ENCODE peak calls at places on chromosomes 11 and 22, in six cellular contexts. One of them, this sample, is unnamed.

GRCh38 chr11:43282607-43283440 is 29.0 kb upstream of the API5 start:
- DNase-seq in T-helper 2 cell: no peak
- DNase-seq in fibroblast of mammary gland: peak; percentile 33
- DNase-seq in Kasumi-1: peak; percentile 55
- DNase-seq in HCT116: peak; percentile 22
- DNase-seq in GM06990: peak; percentile 6
- DNase-seq in this sample: no peak

GRCh38 chr11:39458481-39458880 is 2001.0 kb downstream of the LRRC4C start:
- DNase-seq in T-helper 2 cell: no peak
- DNase-seq in fibroblast of mammary gland: no peak
- DNase-seq in Kasumi-1: no peak
- DNase-seq in HCT116: no peak
- DNase-seq in GM06990: no peak
- DNase-seq in this sample: no peak

GRCh38 chr11:118078972-118079411 is 2.1 kb downstream of the TMPRSS4 start:
- DNase-seq in T-helper 2 cell: no peak
- DNase-seq in fibroblast of mammary gland: no peak
- DNase-seq in Kasumi-1: no peak
- DNase-seq in HCT116: no peak
- DNase-seq in GM06990: no peak
- DNase-seq in this sample: no peak

GRCh38 chr11:109306322-109306721 is 115.7 kb upstream of the C11orf87 start:
- DNase-seq in T-helper 2 cell: no peak
- DNase-seq in fibroblast of mammary gland: peak; percentile 7
- DNase-seq in Kasumi-1: no peak
- DNase-seq in HCT116: no peak
- DNase-seq in GM06990: no peak
- DNase-seq in this sample: peak; percentile 75

GRCh38 chr22:49328076-49328475 is 499.6 kb downstream of the BRD1 start:
- DNase-seq in T-helper 2 cell: no peak
- DNase-seq in fibroblast of mammary gland: no peak
- DNase-seq in Kasumi-1: no peak
- DNase-seq in HCT116: no peak
- DNase-seq in GM06990: no peak
- DNase-seq in this sample: no peak

GRCh38 chr11:120674537-120674936 is 163.0 kb downstream of the GRIK4 start:
- DNase-seq in T-helper 2 cell: no peak
- DNase-seq in fibroblast of mammary gland: no peak
- DNase-seq in Kasumi-1: no peak
- DNase-seq in HCT116: no peak
- DNase-seq in GM06990: no peak
- DNase-seq in this sample: peak; percentile 75

GRCh38 chr11:107757661-107758060 is 45.8 kb upstream of the SLN start:
- DNase-seq in T-helper 2 cell: no peak
- DNase-seq in fibroblast of mammary gland: no peak
- DNase-seq in Kasumi-1: peak; percentile 12
- DNase-seq in HCT116: no peak
- DNase-seq in GM06990: no peak
- DNase-seq in this sample: no peak

GRCh38 chr11:42054351-42054750 is 594.9 kb upstream of the LRRC4C start:
- DNase-seq in T-helper 2 cell: no peak
- DNase-seq in fibroblast of mammary gland: peak; percentile 23
- DNase-seq in Kasumi-1: no peak
- DNase-seq in HCT116: no peak
- DNase-seq in GM06990: no peak
- DNase-seq in this sample: peak; percentile 37

GRCh38 chr11:123510579-123510905 is 80.5 kb downstream of the GRAMD1B start:
- DNase-seq in T-helper 2 cell: no peak
- DNase-seq in fibroblast of mammary gland: no peak
- DNase-seq in Kasumi-1: no peak
- DNase-seq in HCT116: no peak
- DNase-seq in GM06990: no peak
- DNase-seq in this sample: no peak

GRCh38 chr11:9973921-9974320 is 310.0 kb downstream of the SWAP70 start:
- DNase-seq in T-helper 2 cell: no peak
- DNase-seq in fibroblast of mammary gland: no peak
- DNase-seq in Kasumi-1: no peak
- DNase-seq in HCT116: no peak
- DNase-seq in GM06990: no peak
- DNase-seq in this sample: no peak

GRCh38 chr11:72471005-72471898 is 36.9 kb upstream of the CLPB start:
- DNase-seq in T-helper 2 cell: no peak
- DNase-seq in fibroblast of mammary gland: peak; percentile 68
- DNase-seq in Kasumi-1: peak; percentile 88
- DNase-seq in HCT116: peak; percentile 61
- DNase-seq in GM06990: peak; percentile 13
- DNase-seq in this sample: peak; percentile 33

GRCh38 chr11:65016705-65017104 is 2.7 kb downstream of the ARL2 start:
- DNase-seq in T-helper 2 cell: no peak
- DNase-seq in fibroblast of mammary gland: no peak
- DNase-seq in Kasumi-1: no peak
- DNase-seq in HCT116: no peak
- DNase-seq in GM06990: no peak
- DNase-seq in this sample: no peak

GRCh38 chr11:103650330-103650729 is 386.1 kb upstream of the DDI1 start:
- DNase-seq in T-helper 2 cell: no peak
- DNase-seq in fibroblast of mammary gland: no peak
- DNase-seq in Kasumi-1: no peak
- DNase-seq in HCT116: no peak
- DNase-seq in GM06990: no peak
- DNase-seq in this sample: no peak

GRCh38 chr11:133991101-133991500 is 34.3 kb upstream of the IGSF9B start:
- DNase-seq in T-helper 2 cell: no peak
- DNase-seq in fibroblast of mammary gland: no peak
- DNase-seq in Kasumi-1: no peak
- DNase-seq in HCT116: no peak
- DNase-seq in GM06990: no peak
- DNase-seq in this sample: no peak

GRCh38 chr11:12506502-12506921 is 129.1 kb downstream of the PARVA start:
- DNase-seq in T-helper 2 cell: no peak
- DNase-seq in fibroblast of mammary gland: peak; percentile 80
- DNase-seq in Kasumi-1: no peak
- DNase-seq in HCT116: no peak
- DNase-seq in GM06990: no peak
- DNase-seq in this sample: peak; percentile 50

GRCh38 chr11:45673441-45673840 is 8.0 kb upstream of the CHST1 start:
- DNase-seq in T-helper 2 cell: no peak
- DNase-seq in fibroblast of mammary gland: no peak
- DNase-seq in Kasumi-1: no peak
- DNase-seq in HCT116: no peak
- DNase-seq in GM06990: no peak
- DNase-seq in this sample: no peak

GRCh38 chr11:5938603-5938965 is 3.5 kb upstream of the OR56A3 start:
- DNase-seq in T-helper 2 cell: no peak
- DNase-seq in fibroblast of mammary gland: no peak
- DNase-seq in Kasumi-1: no peak
- DNase-seq in HCT116: no peak
- DNase-seq in GM06990: no peak
- DNase-seq in this sample: no peak

GRCh38 chr11:27443746-27444465 is 28.7 kb downstream of the LGR4 start:
- DNase-seq in T-helper 2 cell: no peak
- DNase-seq in fibroblast of mammary gland: no peak
- DNase-seq in Kasumi-1: no peak
- DNase-seq in HCT116: no peak
- DNase-seq in GM06990: no peak
- DNase-seq in this sample: no peak

GRCh38 chr22:23509571-23510302 is 70.4 kb downstream of the IGLL1 start:
- DNase-seq in T-helper 2 cell: no peak
- DNase-seq in fibroblast of mammary gland: peak; percentile 74
- DNase-seq in Kasumi-1: no peak
- DNase-seq in HCT116: no peak
- DNase-seq in GM06990: no peak
- DNase-seq in this sample: peak; percentile 20

GRCh38 chr11:29989181-29989580 is 27.6 kb downstream of the KCNA4 start:
- DNase-seq in T-helper 2 cell: no peak
- DNase-seq in fibroblast of mammary gland: peak; percentile 9
- DNase-seq in Kasumi-1: no peak
- DNase-seq in HCT116: no peak
- DNase-seq in GM06990: no peak
- DNase-seq in this sample: no peak

GRCh38 chr11:26079966-26080365 is 252.0 kb upstream of the ANO3 start:
- DNase-seq in T-helper 2 cell: no peak
- DNase-seq in fibroblast of mammary gland: no peak
- DNase-seq in Kasumi-1: no peak
- DNase-seq in HCT116: no peak
- DNase-seq in GM06990: no peak
- DNase-seq in this sample: no peak

GRCh38 chr11:134686418-134686817 is 274.4 kb upstream of the B3GAT1 start:
- DNase-seq in T-helper 2 cell: no peak
- DNase-seq in fibroblast of mammary gland: no peak
- DNase-seq in Kasumi-1: no peak
- DNase-seq in HCT116: no peak
- DNase-seq in GM06990: no peak
- DNase-seq in this sample: no peak

GRCh38 chr11:16286095-16286494 is 70.3 kb downstream of the SOX6 start:
- DNase-seq in T-helper 2 cell: no peak
- DNase-seq in fibroblast of mammary gland: no peak
- DNase-seq in Kasumi-1: no peak
- DNase-seq in HCT116: no peak
- DNase-seq in GM06990: no peak
- DNase-seq in this sample: no peak

GRCh38 chr11:13972033-13972910 is 9.7 kb downstream of the SPON1 start:
- DNase-seq in T-helper 2 cell: no peak
- DNase-seq in fibroblast of mammary gland: peak; percentile 61
- DNase-seq in Kasumi-1: no peak
- DNase-seq in HCT116: no peak
- DNase-seq in GM06990: no peak
- DNase-seq in this sample: peak; percentile 62

GRCh38 chr11:75143420-75143731 is 7.5 kb upstream of the SLCO2B1 start:
- DNase-seq in T-helper 2 cell: no peak
- DNase-seq in fibroblast of mammary gland: no peak
- DNase-seq in Kasumi-1: no peak
- DNase-seq in HCT116: no peak
- DNase-seq in GM06990: no peak
- DNase-seq in this sample: no peak

GRCh38 chr22:18156878-18157713 is 7.1 kb downstream of the USP18 start:
- DNase-seq in T-helper 2 cell: no peak
- DNase-seq in fibroblast of mammary gland: peak; percentile 97
- DNase-seq in Kasumi-1: peak; percentile 87
- DNase-seq in HCT116: peak; percentile 33
- DNase-seq in GM06990: no peak
- DNase-seq in this sample: peak; percentile 100

GRCh38 chr11:93541884-93542752 is 1.1 kb downstream of the SMCO4 start:
- DNase-seq in T-helper 2 cell: no peak
- DNase-seq in fibroblast of mammary gland: peak; percentile 71
- DNase-seq in Kasumi-1: peak; percentile 86
- DNase-seq in HCT116: no peak
- DNase-seq in GM06990: peak; percentile 67
- DNase-seq in this sample: peak; percentile 77

GRCh38 chr11:66523611-66524010 is 13.2 kb downstream of the BBS1 start:
- DNase-seq in T-helper 2 cell: no peak
- DNase-seq in fibroblast of mammary gland: no peak
- DNase-seq in Kasumi-1: no peak
- DNase-seq in HCT116: no peak
- DNase-seq in GM06990: no peak
- DNase-seq in this sample: no peak

GRCh38 chr11:86069408-86070086 is 663 bp upstream of the PICALM start:
- DNase-seq in T-helper 2 cell: no peak
- DNase-seq in fibroblast of mammary gland: peak; percentile 91
- DNase-seq in Kasumi-1: peak; percentile 77
- DNase-seq in HCT116: peak; percentile 54
- DNase-seq in GM06990: no peak
- DNase-seq in this sample: peak; percentile 99

GRCh38 chr11:128837627-128838026 is 29.5 kb downstream of the KCNJ1 start:
- DNase-seq in T-helper 2 cell: no peak
- DNase-seq in fibroblast of mammary gland: no peak
- DNase-seq in Kasumi-1: peak; percentile 11
- DNase-seq in HCT116: no peak
- DNase-seq in GM06990: no peak
- DNase-seq in this sample: no peak

GRCh38 chr11:71298016-71298550 is 45.7 kb upstream of the SHANK2 start:
- DNase-seq in T-helper 2 cell: no peak
- DNase-seq in fibroblast of mammary gland: no peak
- DNase-seq in Kasumi-1: no peak
- DNase-seq in HCT116: no peak
- DNase-seq in GM06990: no peak
- DNase-seq in this sample: no peak

GRCh38 chr11:9091044-9091936 is at the start of gene SCUBE2:
- DNase-seq in T-helper 2 cell: no peak
- DNase-seq in fibroblast of mammary gland: no peak
- DNase-seq in Kasumi-1: no peak
- DNase-seq in HCT116: no peak
- DNase-seq in GM06990: no peak
- DNase-seq in this sample: no peak

GRCh38 chr22:19063581-19064353 is 58.4 kb downstream of the DGCR2 start:
- DNase-seq in T-helper 2 cell: no peak
- DNase-seq in fibroblast of mammary gland: no peak
- DNase-seq in Kasumi-1: no peak
- DNase-seq in HCT116: no peak
- DNase-seq in GM06990: no peak
- DNase-seq in this sample: no peak

GRCh38 chr11:118783724-118784495 is 7.1 kb downstream of the DDX6 start:
- DNase-seq in T-helper 2 cell: no peak
- DNase-seq in fibroblast of mammary gland: no peak
- DNase-seq in Kasumi-1: no peak
- DNase-seq in HCT116: no peak
- DNase-seq in GM06990: no peak
- DNase-seq in this sample: no peak